ENCODE peak calls at places on chromosomes 1 and 21, in seven cellular contexts. One of them, this sample, is unnamed.
A peak's percentile ranks its signal among the peaks of the same experiment; 100 is the strongest.

GRCh38 chr1:225448146-225448805 is 20.4 kb upstream of the LBR start:
- DNase-seq in PC-9: no peak
- DNase-seq in breast epithelium: no peak
- DNase-seq in BJ: no peak
- DNase-seq in esophagus squamous epithelium: no peak
- DNase-seq in fibroblast of the aortic adventitia: no peak
- DNase-seq in fibroblast of villous mesenchyme: no peak
- DNase-seq in this sample: no peak

GRCh38 chr1:99658031-99658290 is 12.0 kb downstream of the PALMD start:
- DNase-seq in PC-9: no peak
- DNase-seq in breast epithelium: no peak
- DNase-seq in BJ: no peak
- DNase-seq in esophagus squamous epithelium: no peak
- DNase-seq in fibroblast of the aortic adventitia: no peak
- DNase-seq in fibroblast of villous mesenchyme: no peak
- DNase-seq in this sample: no peak

GRCh38 chr1:109248797-109249629 is at the start of gene CELSR2:
- DNase-seq in PC-9: peak; percentile 69
- DNase-seq in breast epithelium: no peak
- DNase-seq in BJ: no peak
- DNase-seq in esophagus squamous epithelium: no peak
- DNase-seq in fibroblast of the aortic adventitia: peak; percentile 39
- DNase-seq in fibroblast of villous mesenchyme: peak; percentile 65
- DNase-seq in this sample: peak; percentile 43

GRCh38 chr21:43209575-43210453 is 41.0 kb downstream of the CRYAA start:
- DNase-seq in PC-9: peak; percentile 63
- DNase-seq in breast epithelium: peak; percentile 48
- DNase-seq in BJ: no peak
- DNase-seq in esophagus squamous epithelium: no peak
- DNase-seq in fibroblast of the aortic adventitia: peak; percentile 20
- DNase-seq in fibroblast of villous mesenchyme: peak; percentile 67
- DNase-seq in this sample: peak; percentile 6

GRCh38 chr1:195965036-195965435 is 643.2 kb downstream of the KCNT2 start:
- DNase-seq in PC-9: no peak
- DNase-seq in breast epithelium: no peak
- DNase-seq in BJ: no peak
- DNase-seq in esophagus squamous epithelium: no peak
- DNase-seq in fibroblast of the aortic adventitia: no peak
- DNase-seq in fibroblast of villous mesenchyme: no peak
- DNase-seq in this sample: no peak

GRCh38 chr1:21952806-21953514 is 15.8 kb upstream of the HSPG2 start:
- DNase-seq in PC-9: no peak
- DNase-seq in breast epithelium: no peak
- DNase-seq in BJ: no peak
- DNase-seq in esophagus squamous epithelium: no peak
- DNase-seq in fibroblast of the aortic adventitia: no peak
- DNase-seq in fibroblast of villous mesenchyme: no peak
- DNase-seq in this sample: no peak

GRCh38 chr1:23797478-23798448 is 2.8 kb downstream of the GALE start:
- DNase-seq in PC-9: no peak
- DNase-seq in breast epithelium: no peak
- DNase-seq in BJ: no peak
- DNase-seq in esophagus squamous epithelium: no peak
- DNase-seq in fibroblast of the aortic adventitia: no peak
- DNase-seq in fibroblast of villous mesenchyme: no peak
- DNase-seq in this sample: no peak

GRCh38 chr1:237386362-237387143 is 344.6 kb downstream of the RYR2 start:
- DNase-seq in PC-9: no peak
- DNase-seq in breast epithelium: no peak
- DNase-seq in BJ: no peak
- DNase-seq in esophagus squamous epithelium: no peak
- DNase-seq in fibroblast of the aortic adventitia: peak; percentile 25
- DNase-seq in fibroblast of villous mesenchyme: peak; percentile 35
- DNase-seq in this sample: peak; percentile 6

GRCh38 chr1:30447080-30447479 is 276.3 kb downstream of the MATN1 start:
- DNase-seq in PC-9: no peak
- DNase-seq in breast epithelium: no peak
- DNase-seq in BJ: no peak
- DNase-seq in esophagus squamous epithelium: no peak
- DNase-seq in fibroblast of the aortic adventitia: no peak
- DNase-seq in fibroblast of villous mesenchyme: no peak
- DNase-seq in this sample: no peak

GRCh38 chr1:145926706-145927072 is 595 bp downstream of the RBM8A start:
- DNase-seq in PC-9: no peak
- DNase-seq in breast epithelium: no peak
- DNase-seq in BJ: no peak
- DNase-seq in esophagus squamous epithelium: no peak
- DNase-seq in fibroblast of the aortic adventitia: no peak
- DNase-seq in fibroblast of villous mesenchyme: no peak
- DNase-seq in this sample: no peak

GRCh38 chr21:14076143-14076806 is 134.5 kb downstream of the LIPI start:
- DNase-seq in PC-9: no peak
- DNase-seq in breast epithelium: no peak
- DNase-seq in BJ: no peak
- DNase-seq in esophagus squamous epithelium: no peak
- DNase-seq in fibroblast of the aortic adventitia: no peak
- DNase-seq in fibroblast of villous mesenchyme: no peak
- DNase-seq in this sample: no peak

GRCh38 chr21:25518491-25518911 is 88.8 kb downstream of the MRPL39 start:
- DNase-seq in PC-9: no peak
- DNase-seq in breast epithelium: no peak
- DNase-seq in BJ: no peak
- DNase-seq in esophagus squamous epithelium: no peak
- DNase-seq in fibroblast of the aortic adventitia: no peak
- DNase-seq in fibroblast of villous mesenchyme: no peak
- DNase-seq in this sample: peak; percentile 20

GRCh38 chr1:221228594-221228993 is 349.4 kb downstream of the HLX start:
- DNase-seq in PC-9: no peak
- DNase-seq in breast epithelium: no peak
- DNase-seq in BJ: no peak
- DNase-seq in esophagus squamous epithelium: no peak
- DNase-seq in fibroblast of the aortic adventitia: no peak
- DNase-seq in fibroblast of villous mesenchyme: no peak
- DNase-seq in this sample: no peak

GRCh38 chr1:205068457-205069035 is 15.7 kb downstream of the TMEM81 start:
- DNase-seq in PC-9: no peak
- DNase-seq in breast epithelium: no peak
- DNase-seq in BJ: no peak
- DNase-seq in esophagus squamous epithelium: no peak
- DNase-seq in fibroblast of the aortic adventitia: peak; percentile 76
- DNase-seq in fibroblast of villous mesenchyme: no peak
- DNase-seq in this sample: peak; percentile 70

GRCh38 chr1:223755432-223755792 is 43.1 kb downstream of the CAPN2 start:
- DNase-seq in PC-9: no peak
- DNase-seq in breast epithelium: no peak
- DNase-seq in BJ: no peak
- DNase-seq in esophagus squamous epithelium: no peak
- DNase-seq in fibroblast of the aortic adventitia: no peak
- DNase-seq in fibroblast of villous mesenchyme: no peak
- DNase-seq in this sample: no peak

GRCh38 chr1:20723537-20724363 is 5.9 kb upstream of the KIF17 start:
- DNase-seq in PC-9: no peak
- DNase-seq in breast epithelium: peak; percentile 50
- DNase-seq in BJ: no peak
- DNase-seq in esophagus squamous epithelium: no peak
- DNase-seq in fibroblast of the aortic adventitia: no peak
- DNase-seq in fibroblast of villous mesenchyme: no peak
- DNase-seq in this sample: no peak

GRCh38 chr1:244104309-244105060 is 53.4 kb downstream of the ZBTB18 start:
- DNase-seq in PC-9: peak; percentile 73
- DNase-seq in breast epithelium: no peak
- DNase-seq in BJ: peak; percentile 64
- DNase-seq in esophagus squamous epithelium: no peak
- DNase-seq in fibroblast of the aortic adventitia: peak; percentile 70
- DNase-seq in fibroblast of villous mesenchyme: peak; percentile 69
- DNase-seq in this sample: peak; percentile 92

GRCh38 chr1:119347858-119348257 is 20.7 kb upstream of the HAO2 start:
- DNase-seq in PC-9: no peak
- DNase-seq in breast epithelium: no peak
- DNase-seq in BJ: no peak
- DNase-seq in esophagus squamous epithelium: no peak
- DNase-seq in fibroblast of the aortic adventitia: no peak
- DNase-seq in fibroblast of villous mesenchyme: no peak
- DNase-seq in this sample: no peak

GRCh38 chr1:23385119-23385621 is 15.5 kb upstream of the ZNF436 start:
- DNase-seq in PC-9: no peak
- DNase-seq in breast epithelium: no peak
- DNase-seq in BJ: no peak
- DNase-seq in esophagus squamous epithelium: no peak
- DNase-seq in fibroblast of the aortic adventitia: no peak
- DNase-seq in fibroblast of villous mesenchyme: no peak
- DNase-seq in this sample: peak; percentile 58

GRCh38 chr21:33686386-33686785 is 44.1 kb downstream of the ITSN1 start:
- DNase-seq in PC-9: no peak
- DNase-seq in breast epithelium: no peak
- DNase-seq in BJ: no peak
- DNase-seq in esophagus squamous epithelium: no peak
- DNase-seq in fibroblast of the aortic adventitia: no peak
- DNase-seq in fibroblast of villous mesenchyme: no peak
- DNase-seq in this sample: no peak

GRCh38 chr21:33682992-33683627 is 40.8 kb downstream of the ITSN1 start:
- DNase-seq in PC-9: peak; percentile 61
- DNase-seq in breast epithelium: no peak
- DNase-seq in BJ: peak; percentile 68
- DNase-seq in esophagus squamous epithelium: no peak
- DNase-seq in fibroblast of the aortic adventitia: peak; percentile 96
- DNase-seq in fibroblast of villous mesenchyme: peak; percentile 84
- DNase-seq in this sample: peak; percentile 91

GRCh38 chr21:33684068-33684467 is 41.8 kb downstream of the ITSN1 start:
- DNase-seq in PC-9: no peak
- DNase-seq in breast epithelium: no peak
- DNase-seq in BJ: no peak
- DNase-seq in esophagus squamous epithelium: no peak
- DNase-seq in fibroblast of the aortic adventitia: no peak
- DNase-seq in fibroblast of villous mesenchyme: no peak
- DNase-seq in this sample: no peak

GRCh38 chr21:33685613-33686197 is 43.4 kb downstream of the ITSN1 start:
- DNase-seq in PC-9: no peak
- DNase-seq in breast epithelium: no peak
- DNase-seq in BJ: peak; percentile 70
- DNase-seq in esophagus squamous epithelium: no peak
- DNase-seq in fibroblast of the aortic adventitia: peak; percentile 69
- DNase-seq in fibroblast of villous mesenchyme: peak; percentile 74
- DNase-seq in this sample: peak; percentile 95

GRCh38 chr21:33684923-33685560 is 42.7 kb downstream of the ITSN1 start:
- DNase-seq in PC-9: no peak
- DNase-seq in breast epithelium: no peak
- DNase-seq in BJ: no peak
- DNase-seq in esophagus squamous epithelium: no peak
- DNase-seq in fibroblast of the aortic adventitia: peak; percentile 75
- DNase-seq in fibroblast of villous mesenchyme: no peak
- DNase-seq in this sample: no peak
- H3K4me3 ChIP-seq in PC-9: no peak overlapping the region
- H3K4me3 ChIP-seq in breast epithelium: no peak overlapping the region
- H3K4me3 ChIP-seq in BJ: no peak overlapping the region
- H3K4me3 ChIP-seq in esophagus squamous epithelium: no peak overlapping the region
- H3K4me3 ChIP-seq in fibroblast of the aortic adventitia: peak overlapping the region; percentile 2
- H3K4me3 ChIP-seq in fibroblast of villous mesenchyme: no peak overlapping the region
- H3K4me3 ChIP-seq in this sample: no peak overlapping the region

GRCh38 chr1:182391028-182391361 is 595 bp downstream of the GLUL start:
- DNase-seq in PC-9: no peak
- DNase-seq in breast epithelium: no peak
- DNase-seq in BJ: no peak
- DNase-seq in esophagus squamous epithelium: no peak
- DNase-seq in fibroblast of the aortic adventitia: no peak
- DNase-seq in fibroblast of villous mesenchyme: no peak
- DNase-seq in this sample: no peak

GRCh38 chr1:182392045-182393028 is 747 bp upstream of the GLUL start:
- DNase-seq in PC-9: no peak
- DNase-seq in breast epithelium: peak; percentile 58
- DNase-seq in BJ: no peak
- DNase-seq in esophagus squamous epithelium: no peak
- DNase-seq in fibroblast of the aortic adventitia: peak; percentile 48
- DNase-seq in fibroblast of villous mesenchyme: peak; percentile 60
- DNase-seq in this sample: peak; percentile 43

GRCh38 chr1:182394055-182394775 is 2.6 kb upstream of the GLUL start:
- DNase-seq in PC-9: no peak
- DNase-seq in breast epithelium: no peak
- DNase-seq in BJ: no peak
- DNase-seq in esophagus squamous epithelium: no peak
- DNase-seq in fibroblast of the aortic adventitia: no peak
- DNase-seq in fibroblast of villous mesenchyme: no peak
- DNase-seq in this sample: no peak

GRCh38 chr1:182389619-182390047 is 2.0 kb downstream of the GLUL start:
- DNase-seq in PC-9: no peak
- DNase-seq in breast epithelium: peak; percentile 59
- DNase-seq in BJ: no peak
- DNase-seq in esophagus squamous epithelium: no peak
- DNase-seq in fibroblast of the aortic adventitia: no peak
- DNase-seq in fibroblast of villous mesenchyme: no peak
- DNase-seq in this sample: peak; percentile 25

DNA sequence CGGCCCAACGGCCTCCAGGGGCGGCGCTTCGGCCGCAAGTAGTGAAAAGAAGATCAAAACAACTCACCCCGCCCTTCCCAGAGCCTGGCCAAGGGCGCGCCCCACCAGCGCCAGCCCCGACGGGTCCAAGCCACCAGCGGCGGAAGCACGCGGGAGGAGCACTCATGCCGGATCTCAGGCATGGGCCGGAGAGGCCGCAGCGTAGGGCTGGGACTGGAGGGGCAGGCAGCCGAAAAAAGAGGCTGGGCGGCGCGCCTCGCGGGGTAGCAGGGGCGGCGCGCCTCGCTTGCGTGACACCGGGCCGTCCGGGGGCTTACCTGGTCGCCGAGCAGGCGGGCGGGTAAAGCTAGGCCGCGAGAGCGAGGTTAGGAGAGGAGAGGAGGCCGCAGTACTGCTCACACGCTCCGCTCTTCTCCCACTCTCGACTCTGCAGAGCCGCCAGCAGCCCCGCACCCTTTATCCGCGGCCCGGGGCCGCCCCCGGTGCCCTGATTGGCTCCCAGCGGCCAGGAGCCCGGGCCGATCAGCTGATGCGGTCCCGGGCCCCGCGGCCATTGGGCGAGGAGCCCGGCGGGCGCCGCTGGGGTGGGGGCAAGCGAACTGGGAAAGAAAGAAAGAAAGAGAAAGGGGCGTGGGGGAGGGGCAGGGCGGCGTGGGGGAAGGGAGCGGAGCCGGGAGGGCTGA is at the start of gene GLUL:
- DNase-seq in PC-9: peak; percentile 89
- DNase-seq in breast epithelium: peak; percentile 93
- DNase-seq in BJ: peak; percentile 63
- DNase-seq in esophagus squamous epithelium: peak; percentile 46
- DNase-seq in fibroblast of the aortic adventitia: peak; percentile 88
- DNase-seq in fibroblast of villous mesenchyme: peak; percentile 92
- DNase-seq in this sample: peak; percentile 90
- TF ChIP-seq CTCF in PC-9: no peak
- TF ChIP-seq CTCF in breast epithelium: peak; percentile 14
- TF ChIP-seq CTCF in BJ: peak; percentile 29
- TF ChIP-seq CTCF in esophagus squamous epithelium: peak; percentile 35
- TF ChIP-seq CTCF in fibroblast of the aortic adventitia: no peak
- TF ChIP-seq CTCF in fibroblast of villous mesenchyme: no peak
- TF ChIP-seq CTCF in this sample: no peak

GRCh38 chr1:65170511-65171142 is 22.6 kb downstream of the AK4 start:
- DNase-seq in PC-9: peak; percentile 48
- DNase-seq in breast epithelium: peak; percentile 63
- DNase-seq in BJ: no peak
- DNase-seq in esophagus squamous epithelium: no peak
- DNase-seq in fibroblast of the aortic adventitia: peak; percentile 51
- DNase-seq in fibroblast of villous mesenchyme: peak; percentile 55
- DNase-seq in this sample: peak; percentile 75
- H3K4me3 ChIP-seq in PC-9: no peak overlapping the region
- H3K4me3 ChIP-seq in breast epithelium: no peak overlapping the region
- H3K4me3 ChIP-seq in BJ: no peak overlapping the region
- H3K4me3 ChIP-seq in esophagus squamous epithelium: no peak overlapping the region
- H3K4me3 ChIP-seq in fibroblast of the aortic adventitia: no peak overlapping the region
- H3K4me3 ChIP-seq in fibroblast of villous mesenchyme: no peak overlapping the region
- H3K4me3 ChIP-seq in this sample: no peak overlapping the region

GRCh38 chr1:201088395-201088794 is 23.8 kb downstream of the CACNA1S start:
- DNase-seq in PC-9: no peak
- DNase-seq in breast epithelium: no peak
- DNase-seq in BJ: no peak
- DNase-seq in esophagus squamous epithelium: no peak
- DNase-seq in fibroblast of the aortic adventitia: no peak
- DNase-seq in fibroblast of villous mesenchyme: no peak
- DNase-seq in this sample: no peak
- TF ChIP-seq CTCF in PC-9: no peak
- TF ChIP-seq CTCF in breast epithelium: no peak
- TF ChIP-seq CTCF in BJ: no peak
- TF ChIP-seq CTCF in esophagus squamous epithelium: no peak
- TF ChIP-seq CTCF in fibroblast of the aortic adventitia: no peak
- TF ChIP-seq CTCF in fibroblast of villous mesenchyme: no peak
- TF ChIP-seq CTCF in this sample: no peak